ENCODE peak calls at places on chromosomes 6 and 20, in seven cellular contexts. Q, I, R, M, V, N and T are unnamed samples. For H3K4me1 and H3K9me3, the result is how much of the 10 kb centered on the place peaks cover.

GRCh38 chr20:57123139-57123903 is 143.1 kb downstream of the BMP7 start:
- DNase-seq in Q (no peak), I (no peak), R (no peak), M (no peak), V (no peak), N (no peak), T (no peak)

GRCh38 chr20:13458860-13459451 is 179.8 kb downstream of the TASP1 start:
- DNase-seq in Q (peak), I (peak), R (peak), M (no peak), V (peak), N (peak), T (peak)

GRCh38 chr6:5398530-5398929 is 137.2 kb downstream of the FARS2 start:
- DNase-seq in Q (peak), I (peak), R (peak), M (no peak), V (peak), N (peak), T (no peak)

GRCh38 chr20:61777773-61778484 is 287.8 kb downstream of the TAF4 start:
- DNase-seq in Q (no peak), I (no peak), R (no peak), M (no peak), V (no peak), N (no peak), T (no peak)

GRCh38 chr20:2652724-2653510 is 485 bp downstream of the NOP56 start:
- DNase-seq in Q (no peak), I (peak), R (no peak), M (no peak), V (peak), N (peak), T (peak)

GRCh38 chr20:4951299-4951698 is 50.0 kb downstream of the SLC23A2 start:
- DNase-seq in Q (peak), I (no peak), R (peak), M (no peak), V (no peak), N (peak), T (peak)

GRCh38 chr6:45495404-45496084 is 117.8 kb upstream of the SUPT3H start:
- DNase-seq in Q (no peak), I (no peak), R (no peak), M (no peak), V (no peak), N (no peak), T (no peak)

GRCh38 chr20:50455656-50456451 is 54.3 kb upstream of the PTPN1 start:
- DNase-seq in Q (no peak), I (no peak), R (no peak), M (no peak), V (no peak), N (no peak), T (no peak)

GRCh38 chr20:32674362-32674789 is 635 bp upstream of the C20orf203 start:
- DNase-seq in Q (peak), I (peak), R (peak), M (peak), V (peak), N (peak), T (peak)

GRCh38 chr20:47232518-47232917 is 124.0 kb downstream of the ZMYND8 start:
- DNase-seq in Q (no peak), I (no peak), R (no peak), M (no peak), V (no peak), N (no peak), T (no peak)

GRCh38 chr20:38935285-38935684 is 9.1 kb downstream of the FAM83D start:
- DNase-seq in Q (peak), I (no peak), R (no peak), M (no peak), V (no peak), N (peak), T (no peak)

DNA sequence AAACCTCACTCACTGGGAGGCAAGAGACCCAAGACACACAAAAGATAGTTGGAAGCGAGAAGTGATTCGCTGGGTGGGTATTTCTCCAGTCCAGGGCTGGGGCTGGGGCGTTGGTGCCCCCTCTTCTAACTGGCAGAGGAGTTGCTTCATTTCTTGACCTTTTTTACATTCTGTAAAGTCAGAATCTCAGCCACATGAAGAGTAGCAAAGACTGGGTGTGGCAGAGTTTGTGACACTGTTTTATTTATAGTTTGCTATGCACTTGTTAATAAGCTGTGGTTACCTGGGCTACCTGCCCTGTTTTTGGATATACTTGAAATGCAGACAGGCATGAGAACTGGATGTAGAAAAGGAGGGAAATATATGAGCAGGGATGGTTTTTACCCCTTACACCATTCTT is 42.3 kb downstream of the IL20RA start:
- DNase-seq in Q (no peak), I (no peak), R (peak), M (no peak), V (no peak), N (no peak), T (no peak)
- H3K4me3 ChIP-seq in Q (no peak), I (no peak), R (peak), M (no peak), V (no peak), N (no peak), T (no peak)

GRCh38 chr6:56832225-56832624 is 122.7 kb upstream of the BEND6 start:
- DNase-seq in Q (no peak), I (no peak), R (no peak), M (no peak), V (no peak), N (no peak), T (no peak)
- H3K4me1 ChIP-seq in Q (under half), I (under half), R (under half), M (under half), V (under half), N (under half), T (under half)

GRCh38 chr6:18883851-18884250 is 496.7 kb downstream of the RNF144B start:
- DNase-seq in Q (no peak), I (no peak), R (no peak), M (no peak), V (no peak), N (no peak), T (no peak)
- H3K9me3 ChIP-seq in Q (under half), I (under half), R (under half), M (under half), V (under half), N (under half), T (under half)

GRCh38 chr6:7050099-7050498 is 57.7 kb upstream of the RREB1 start:
- DNase-seq in Q (no peak), I (no peak), R (no peak), M (no peak), V (no peak), N (no peak), T (no peak)

GRCh38 chr6:7053125-7053784 is 54.5 kb upstream of the RREB1 start:
- DNase-seq in Q (no peak), I (no peak), R (no peak), M (no peak), V (peak), N (no peak), T (no peak)

GRCh38 chr6:7052441-7052936 is 55.3 kb upstream of the RREB1 start:
- DNase-seq in Q (peak), I (no peak), R (no peak), M (no peak), V (peak), N (peak), T (no peak)

GRCh38 chr6:7051780-7052440 is 55.9 kb upstream of the RREB1 start:
- DNase-seq in Q (peak), I (peak), R (no peak), M (peak), V (peak), N (peak), T (peak)

DNA sequence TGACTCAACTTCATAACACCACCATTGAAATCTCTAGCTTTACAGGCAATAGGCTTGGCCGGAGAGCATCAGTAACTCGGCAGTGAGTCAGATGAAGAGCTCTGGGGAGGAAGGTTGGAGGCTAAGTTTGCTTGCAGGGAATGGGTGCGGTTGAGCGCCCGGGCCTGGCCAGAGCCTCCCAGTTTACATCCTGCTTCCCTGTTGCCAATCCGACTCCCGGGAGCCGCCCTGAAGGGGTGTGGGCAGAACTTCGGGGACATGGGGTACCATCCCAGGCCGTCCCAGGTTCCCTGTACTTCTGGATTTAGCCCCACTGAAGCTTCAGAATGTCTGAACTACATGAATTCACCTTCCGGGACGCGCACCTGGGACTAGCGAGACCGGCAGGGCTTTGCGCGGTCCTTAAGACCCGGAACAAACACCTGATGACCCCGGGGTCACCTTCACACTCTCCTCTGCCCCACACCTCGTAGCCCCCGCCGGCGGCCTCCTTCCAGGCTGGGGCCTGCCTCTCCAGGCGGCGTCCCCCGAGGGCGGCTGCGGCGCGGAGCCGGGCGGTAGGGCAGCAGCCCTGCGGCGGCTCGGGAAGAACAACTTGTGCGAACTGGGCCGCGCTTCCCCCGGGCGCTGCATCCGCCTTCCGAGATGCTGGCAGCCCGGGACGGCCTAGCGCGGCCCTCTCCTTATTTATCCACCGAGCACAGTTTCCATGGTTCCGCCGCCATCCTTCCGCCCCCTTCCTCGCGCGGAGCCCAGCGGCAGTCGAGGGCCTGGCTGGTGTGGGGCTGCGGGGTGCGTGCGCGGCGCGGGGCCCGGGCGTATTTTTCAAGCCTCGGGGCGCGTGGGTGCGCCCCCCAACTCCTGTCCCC is 56.6 kb upstream of the RREB1 start:
- DNase-seq in Q (peak), I (peak), R (no peak), M (peak), V (peak), N (no peak), T (no peak)
- H3K4me3 ChIP-seq in Q (peak), I (peak), R (no peak), M (peak), V (peak), N (peak), T (peak)

GRCh38 chr6:168922436-168922835 is 331.2 kb downstream of the THBS2 start:
- DNase-seq in Q (no peak), I (no peak), R (no peak), M (no peak), V (no peak), N (no peak), T (no peak)
- H3K4me1 ChIP-seq in Q (under half), I (under half), R (under half), M (under half), V (under half), N (under half), T (under half)

DNA sequence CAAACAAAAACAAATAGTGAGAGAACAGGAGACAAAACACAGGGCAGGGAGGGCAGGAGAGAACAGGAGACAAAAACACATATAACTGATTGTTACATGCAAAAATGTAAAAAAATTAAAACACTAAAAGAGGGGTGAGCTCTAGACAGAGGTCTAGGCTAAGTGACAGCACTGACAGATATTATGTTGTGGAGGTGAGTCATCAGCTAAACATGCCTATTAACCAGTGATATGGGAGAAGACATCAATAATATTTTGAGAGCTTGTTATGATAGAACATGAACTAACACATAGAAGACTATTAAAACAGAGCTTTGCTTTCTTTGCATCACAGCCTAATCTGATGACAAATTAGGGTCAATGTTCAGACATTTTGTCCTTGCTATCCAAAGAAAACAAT is 972.7 kb downstream of the PRIM2 start:
- DNase-seq in Q (no peak), I (no peak), R (no peak), M (no peak), V (no peak), N (no peak), T (no peak)
- H3K9me3 ChIP-seq in Q (under half), I (under half), R (under half), M (under half), V (under half), N (under half), T (under half)

GRCh38 chr20:58909585-58909984 is 57.1 kb downstream of the GNAS start:
- DNase-seq in Q (no peak), I (no peak), R (no peak), M (no peak), V (no peak), N (no peak), T (no peak)

GRCh38 chr20:58910473-58910872 is 58.0 kb downstream of the GNAS start:
- DNase-seq in Q (no peak), I (no peak), R (no peak), M (no peak), V (no peak), N (no peak), T (no peak)

GRCh38 chr20:58907481-58908137 is 55.1 kb downstream of the GNAS start:
- DNase-seq in Q (peak), I (peak), R (no peak), M (peak), V (no peak), N (peak), T (peak)

GRCh38 chr20:58908216-58908615 is 55.7 kb downstream of the GNAS start:
- DNase-seq in Q (no peak), I (no peak), R (no peak), M (no peak), V (no peak), N (no peak), T (no peak)

GRCh38 chr20:58908941-58909340 is 56.4 kb downstream of the GNAS start:
- DNase-seq in Q (no peak), I (no peak), R (no peak), M (no peak), V (no peak), N (no peak), T (no peak)
- H3K4me3 ChIP-seq in Q (no peak), I (no peak), R (no peak), M (no peak), V (no peak), N (no peak), T (no peak)